ENCODE peak calls at places on chromosomes 5 and 9, in ten cellular contexts. One of them, this sample, is unnamed.

GRCh38 chr5:62347928-62348327 is 41.9 kb downstream of the KIF2A start:
- DNase-seq in iris pigment epithelial cell: no peak
- DNase-seq in GM20000: no peak
- DNase-seq in body of pancreas: no peak
- DNase-seq in neural progenitor cell: no peak
- DNase-seq in RKO: no peak
- DNase-seq in NCI-H2107: no peak
- DNase-seq in fibroblast of pulmonary artery: no peak
- DNase-seq in AG08396: no peak
- DNase-seq in H4: no peak
- DNase-seq in this sample: no peak

GRCh38 chr5:163916376-163916775 is 411.0 kb downstream of the MAT2B start:
- DNase-seq in body of pancreas: no peak
- DNase-seq in fibroblast of pulmonary artery: peak
- DNase-seq in GM20000: peak
- DNase-seq in NCI-H2107: no peak
- DNase-seq in neural progenitor cell: no peak
- DNase-seq in H4: peak
- DNase-seq in RKO: no peak
- DNase-seq in AG08396: no peak
- DNase-seq in iris pigment epithelial cell: peak
- DNase-seq in this sample: no peak

GRCh38 chr5:6773342-6774035 is 60.3 kb downstream of the TENT4A start:
- DNase-seq in H4: no peak
- DNase-seq in NCI-H2107: peak
- DNase-seq in GM20000: no peak
- DNase-seq in iris pigment epithelial cell: no peak
- DNase-seq in body of pancreas: no peak
- DNase-seq in neural progenitor cell: no peak
- DNase-seq in fibroblast of pulmonary artery: no peak
- DNase-seq in RKO: no peak
- DNase-seq in AG08396: no peak
- DNase-seq in this sample: no peak

GRCh38 chr9:69400470-69400869 is 75.5 kb downstream of the ENTREP1 start:
- DNase-seq in NCI-H2107: no peak
- DNase-seq in fibroblast of pulmonary artery: no peak
- DNase-seq in iris pigment epithelial cell: no peak
- DNase-seq in H4: no peak
- DNase-seq in AG08396: no peak
- DNase-seq in GM20000: no peak
- DNase-seq in body of pancreas: no peak
- DNase-seq in RKO: no peak
- DNase-seq in neural progenitor cell: no peak
- DNase-seq in this sample: no peak

GRCh38 chr5:72160299-72160698 is 53.0 kb downstream of the MAP1B start:
- DNase-seq in GM20000: no peak
- DNase-seq in AG08396: peak
- DNase-seq in neural progenitor cell: no peak
- DNase-seq in body of pancreas: no peak
- DNase-seq in RKO: no peak
- DNase-seq in NCI-H2107: no peak
- DNase-seq in iris pigment epithelial cell: peak
- DNase-seq in H4: peak
- DNase-seq in fibroblast of pulmonary artery: peak
- DNase-seq in this sample: no peak

GRCh38 chr9:33687779-33688178 is 107.6 kb upstream of the PRSS3 start:
- DNase-seq in NCI-H2107: peak
- DNase-seq in body of pancreas: no peak
- DNase-seq in fibroblast of pulmonary artery: peak
- DNase-seq in iris pigment epithelial cell: peak
- DNase-seq in neural progenitor cell: no peak
- DNase-seq in H4: no peak
- DNase-seq in GM20000: no peak
- DNase-seq in RKO: no peak
- DNase-seq in AG08396: no peak
- DNase-seq in this sample: no peak

GRCh38 chr9:134858051-134858841 is 22.4 kb upstream of the FCN2 start:
- DNase-seq in H4: peak
- DNase-seq in AG08396: no peak
- DNase-seq in RKO: peak
- DNase-seq in neural progenitor cell: no peak
- DNase-seq in NCI-H2107: no peak
- DNase-seq in body of pancreas: no peak
- DNase-seq in GM20000: peak
- DNase-seq in fibroblast of pulmonary artery: peak
- DNase-seq in iris pigment epithelial cell: peak
- DNase-seq in this sample: no peak

GRCh38 chr5:53069626-53070025 is 39.9 kb downstream of the MOCS2 start:
- DNase-seq in H4: peak
- DNase-seq in NCI-H2107: no peak
- DNase-seq in neural progenitor cell: no peak
- DNase-seq in fibroblast of pulmonary artery: peak
- DNase-seq in GM20000: no peak
- DNase-seq in body of pancreas: no peak
- DNase-seq in AG08396: peak
- DNase-seq in iris pigment epithelial cell: peak
- DNase-seq in RKO: peak
- DNase-seq in this sample: peak

GRCh38 chr9:98808411-98808815 is 943 bp downstream of the GALNT12 start:
- DNase-seq in body of pancreas: peak
- DNase-seq in AG08396: no peak
- DNase-seq in neural progenitor cell: no peak
- DNase-seq in RKO: peak
- DNase-seq in NCI-H2107: no peak
- DNase-seq in fibroblast of pulmonary artery: no peak
- DNase-seq in GM20000: no peak
- DNase-seq in H4: no peak
- DNase-seq in iris pigment epithelial cell: no peak
- DNase-seq in this sample: no peak

GRCh38 chr5:159965031-159965837 is 43.7 kb upstream of the TTC1 start:
- DNase-seq in GM20000: no peak
- DNase-seq in fibroblast of pulmonary artery: peak
- DNase-seq in AG08396: peak
- DNase-seq in NCI-H2107: no peak
- DNase-seq in iris pigment epithelial cell: peak
- DNase-seq in RKO: peak
- DNase-seq in body of pancreas: peak
- DNase-seq in neural progenitor cell: peak
- DNase-seq in H4: peak
- DNase-seq in this sample: peak

GRCh38 chr5:58886315-58887207 is 303.7 kb downstream of the RAB3C start:
- DNase-seq in NCI-H2107: peak
- DNase-seq in body of pancreas: peak
- DNase-seq in iris pigment epithelial cell: peak
- DNase-seq in H4: peak
- DNase-seq in RKO: peak
- DNase-seq in neural progenitor cell: peak
- DNase-seq in GM20000: peak
- DNase-seq in fibroblast of pulmonary artery: peak
- DNase-seq in AG08396: peak
- DNase-seq in this sample: peak

This sample was measured in brain pericyte.